ENCODE peak calls at places on chromosomes 12 and 14, in five cellular contexts. Y is bronchial epithelial cell, Z is iPS DF 6.9, D is lower leg skin, Q is MM.1S. G is an unnamed sample.

GRCh38 chr12:110281549-110282342 is 699 bp downstream of the ATP2A2 start:
- DNase-seq in Y (no peak), Z (no peak), D (peak), Q (peak), G (peak)

GRCh38 chr12:57089259-57090245 is 638 bp downstream of the NAB2 start:
- DNase-seq in Y (no peak), Z (no peak), D (peak), Q (no peak), G (peak)

GRCh38 chr12:16407332-16407731 is 59.9 kb downstream of the MGST1 start:
- DNase-seq in Y (no peak), Z (no peak), D (no peak), Q (no peak), G (no peak)

GRCh38 chr12:42361909-42362706 is 36.1 kb downstream of the PPHLN1 start:
- DNase-seq in Y (peak), Z (no peak), D (no peak), Q (no peak), G (no peak)

GRCh38 chr12:58832-59231 is 7.7 kb upstream of the IQSEC3 start:
- DNase-seq in Y (no peak), Z (no peak), D (no peak), Q (no peak), G (no peak)

GRCh38 chr14:43765474-43765873 is 741.6 kb downstream of the FSCB start:
- DNase-seq in Y (no peak), Z (no peak), D (no peak), Q (peak), G (no peak)

GRCh38 chr14:61695695-61696527 is 598 bp downstream of the HIF1A start:
- DNase-seq in Y (no peak), Z (no peak), D (peak), Q (no peak), G (peak)

GRCh38 chr12:65308001-65308400 is 29.5 kb downstream of the MSRB3 start:
- DNase-seq in Y (peak), Z (no peak), D (no peak), Q (no peak), G (no peak)

GRCh38 chr14:102140027-102140749 is 491 bp downstream of the WDR20 start:
- DNase-seq in Y (peak), Z (no peak), D (no peak), Q (no peak), G (peak)

GRCh38 chr12:101839324-101840283 is 8.8 kb upstream of the GNPTAB start:
- DNase-seq in Y (peak), Z (peak), D (no peak), Q (peak), G (peak)

GRCh38 chr12:90569685-90570084 is 385.3 kb downstream of the CCER1 start:
- DNase-seq in Y (no peak), Z (no peak), D (no peak), Q (no peak), G (no peak)